ENCODE peak calls at places on chromosome 10, in six cellular contexts. J is upper lobe of left lung, R is GM13976, T is neural crest cell, P is heart right ventricle, M is tibial nerve. E is an unnamed sample.

GRCh38 chr10:95336702-95337101 is 45.9 kb upstream of the PDLIM1 start:
- DNase-seq in J (no peak), R (no peak), T (no peak), P (no peak), M (no peak), E (no peak)

GRCh38 chr10:77899080-77899477 is 27.5 kb downstream of the DLG5 start:
- DNase-seq in J (peak; percentile 82), R (no peak), T (no peak), P (no peak), M (no peak), E (no peak)

GRCh38 chr10:80924063-80924952 is 386.6 kb downstream of the SH2D4B start:
- DNase-seq in J (peak; percentile 31), R (no peak), T (peak; percentile 73), P (no peak), M (peak; percentile 71), E (no peak)

GRCh38 chr10:14123066-14123465 is 207.7 kb downstream of the FRMD4A start:
- DNase-seq in J (no peak), R (no peak), T (no peak), P (no peak), M (no peak), E (no peak)

GRCh38 chr10:37667736-37668135 is 189.7 kb downstream of the ZNF248 start:
- DNase-seq in J (no peak), R (no peak), T (no peak), P (no peak), M (no peak), E (no peak)

GRCh38 chr10:74213571-74214162 is 62.6 kb downstream of the ADK start:
- DNase-seq in J (peak; percentile 48), R (peak; percentile 47), T (no peak), P (no peak), M (peak; percentile 72), E (no peak)

GRCh38 chr10:125331056-125331455 is 170.7 kb upstream of the CTBP2 start:
- DNase-seq in J (no peak), R (no peak), T (no peak), P (no peak), M (no peak), E (no peak)

GRCh38 chr10:125259651-125260050 is 99.3 kb upstream of the CTBP2 start:
- DNase-seq in J (no peak), R (no peak), T (no peak), P (no peak), M (no peak), E (no peak)

GRCh38 chr10:61987951-61988379 is 86.5 kb downstream of the ARID5B start:
- DNase-seq in J (no peak), R (peak; percentile 68), T (no peak), P (no peak), M (no peak), E (no peak)

GRCh38 chr10:42972946-42973345 is 103.9 kb upstream of the RET start:
- DNase-seq in J (peak; percentile 2), R (no peak), T (no peak), P (no peak), M (no peak), E (no peak)

GRCh38 chr10:69475433-69475830 is 24.2 kb downstream of the TSPAN15 start:
- DNase-seq in J (no peak), R (no peak), T (no peak), P (no peak), M (no peak), E (no peak)

GRCh38 chr10:48252354-48252650 is 22.2 kb downstream of the FRMPD2 start:
- DNase-seq in J (no peak), R (no peak), T (no peak), P (no peak), M (no peak), E (no peak)

GRCh38 chr10:70551491-70551890 is 51.0 kb downstream of the PRF1 start:
- DNase-seq in J (no peak), R (no peak), T (no peak), P (no peak), M (no peak), E (no peak)
- TF ChIP-seq CTCF in J (no peak), R (no peak), T (no peak), P (no peak), M (no peak), E (no peak)

GRCh38 chr10:113410618-113411017 is 142.2 kb upstream of the HABP2 start:
- DNase-seq in J (no peak), R (no peak), T (no peak), P (no peak), M (no peak), E (no peak)

GRCh38 chr10:113403900-113404299 is 149.0 kb upstream of the HABP2 start:
- DNase-seq in J (no peak), R (no peak), T (no peak), P (no peak), M (no peak), E (no peak)

GRCh38 chr10:113411456-113411855 is 141.4 kb upstream of the HABP2 start:
- DNase-seq in J (no peak), R (no peak), T (no peak), P (no peak), M (no peak), E (no peak)

GRCh38 chr10:113409147-113409546 is 143.7 kb upstream of the HABP2 start:
- DNase-seq in J (no peak), R (no peak), T (no peak), P (no peak), M (no peak), E (no peak)

GRCh38 chr10:113407218-113407617 is 145.6 kb upstream of the HABP2 start:
- DNase-seq in J (no peak), R (no peak), T (no peak), P (no peak), M (no peak), E (no peak)
- TF ChIP-seq CTCF in J (no peak), R (no peak), T (no peak), P (no peak), M (no peak), E (no peak)

DNA sequence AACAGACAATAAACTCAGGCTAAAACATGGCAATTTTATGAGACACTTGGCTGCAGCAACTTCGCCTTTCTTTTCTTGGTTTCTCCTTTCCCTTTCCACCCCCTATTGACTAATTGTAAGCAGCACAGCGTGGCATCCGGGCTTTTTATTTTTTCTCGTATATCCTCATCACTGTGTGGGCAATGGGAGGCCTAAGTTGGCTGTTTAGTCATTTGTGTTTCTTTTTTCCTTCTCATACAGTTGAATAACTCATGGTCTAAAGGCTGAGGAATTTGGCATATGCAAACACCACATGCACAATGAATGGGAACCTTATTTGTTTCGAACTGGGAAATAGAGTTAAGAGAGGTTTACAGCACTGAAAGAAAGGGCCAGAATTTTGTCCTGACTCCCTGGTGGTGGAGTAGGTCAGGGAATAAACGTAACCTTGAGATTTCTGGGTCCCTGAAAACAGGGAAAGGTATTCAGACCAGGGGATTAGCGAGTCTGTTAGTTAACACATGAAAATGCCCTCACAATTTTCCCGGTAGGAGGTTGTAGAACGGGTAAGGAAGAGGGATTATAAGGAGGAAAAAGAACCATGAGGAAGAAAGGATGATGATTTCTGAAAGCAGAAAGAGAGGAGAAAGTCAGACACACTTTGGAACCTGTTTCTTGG is 858.3 kb downstream of the KCNMA1 start:
- DNase-seq in J (no peak), R (no peak), T (peak; percentile 12), P (no peak), M (no peak), E (no peak)
- TF ChIP-seq CTCF in J (no peak), R (no peak), T (peak; percentile 39), P (no peak), M (peak; percentile 8), E (no peak)

DNA sequence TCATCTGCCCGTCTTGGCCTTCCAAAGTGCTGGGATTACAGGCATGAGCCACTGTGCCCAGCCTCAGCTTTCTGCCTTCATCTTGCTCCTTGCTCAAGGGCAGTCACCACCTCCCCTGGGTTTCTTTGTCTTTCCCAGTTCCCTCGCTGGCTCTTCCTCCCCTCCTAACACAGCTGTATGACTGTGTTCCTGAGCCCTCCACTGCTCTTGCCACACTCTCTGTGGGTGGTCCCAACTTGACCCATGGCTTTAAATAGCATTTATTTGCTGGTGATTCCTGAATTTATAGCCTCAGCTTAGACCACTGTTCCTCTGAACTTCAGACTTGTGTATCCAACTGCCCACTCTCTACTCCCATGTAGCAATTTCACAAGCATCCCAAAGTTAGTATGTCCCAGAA is 181.3 kb downstream of the BAMBI start:
- DNase-seq in J (no peak), R (no peak), T (no peak), P (no peak), M (no peak), E (no peak)
- TF ChIP-seq CTCF in J (no peak), R (no peak), T (no peak), P (no peak), M (no peak), E (no peak)

GRCh38 chr10:127720903-127721302 is 16.1 kb upstream of the FOXI2 start:
- DNase-seq in J (no peak), R (no peak), T (no peak), P (no peak), M (no peak), E (no peak)
- TF ChIP-seq CTCF in J (no peak), R (no peak), T (no peak), P (no peak), M (no peak), E (no peak)

GRCh38 chr10:45000764-45001381 is at the start of gene ZNF22:
- DNase-seq in J (peak; percentile 72), R (peak; percentile 80), T (peak; percentile 74), P (peak; percentile 80), M (peak; percentile 53), E (no peak)
- TF ChIP-seq CTCF in J (peak; percentile 45), R (no peak), T (no peak), P (peak; percentile 37), M (no peak), E (no peak)

GRCh38 chr10:86303626-86304025 is 63.0 kb downstream of the GRID1 start:
- DNase-seq in J (peak; percentile 12), R (no peak), T (no peak), P (no peak), M (no peak), E (no peak)
- TF ChIP-seq CTCF in J (no peak), R (no peak), T (no peak), P (no peak), M (no peak), E (no peak)

DNA sequence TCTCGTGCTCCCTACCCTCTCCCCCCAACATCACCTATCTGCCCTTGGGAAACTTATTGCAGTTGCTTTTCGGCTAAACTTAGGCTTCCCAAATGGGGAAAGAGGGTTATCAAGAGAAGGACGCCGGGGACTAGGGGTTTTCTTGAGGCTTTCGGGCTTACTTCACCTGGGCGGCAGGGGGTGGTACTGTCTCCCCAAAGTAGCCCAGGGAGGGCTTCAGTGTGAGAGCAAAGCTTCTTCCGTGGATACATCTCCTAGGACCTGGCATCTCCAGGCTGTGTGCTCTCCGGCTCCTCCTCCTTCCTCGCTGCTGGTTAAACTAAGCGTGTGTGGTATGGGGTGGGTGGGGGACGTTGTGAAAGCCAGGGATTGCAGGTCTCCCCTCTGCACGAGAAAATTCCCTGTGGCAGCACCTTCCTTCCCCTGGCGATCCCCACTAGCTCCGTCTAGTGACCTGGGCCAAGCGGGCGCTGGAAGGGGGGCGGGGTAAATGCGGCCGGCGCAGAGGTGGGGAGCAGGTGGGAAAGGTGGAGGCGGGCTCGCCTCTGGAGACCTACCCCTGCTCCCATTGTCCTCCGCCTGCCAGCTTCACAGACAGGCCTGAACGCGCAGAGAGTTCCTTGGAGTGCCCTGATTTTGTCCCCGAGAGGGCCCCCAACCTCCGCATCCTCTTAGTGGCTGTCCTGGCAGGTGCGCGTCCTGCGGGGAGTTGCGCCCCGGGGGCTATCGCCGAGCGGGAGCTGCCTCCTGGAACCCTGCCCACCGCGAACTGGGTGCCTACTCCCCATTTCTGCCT is 1.2 kb downstream of the PLXDC2 start:
- DNase-seq in J (peak; percentile 34), R (peak; percentile 20), T (peak; percentile 2), P (peak; percentile 35), M (no peak), E (no peak)
- TF ChIP-seq CTCF in J (no peak), R (no peak), T (no peak), P (no peak), M (no peak), E (no peak)

E was measured in omental fat pad.